ENCODE peak calls at places on chromosomes 5 and 9, in six cellular contexts. V, S, R, Z, Q and U are unnamed samples.

GRCh38 chr5:170254056-170254455 is 21.3 kb downstream of the C5orf58 start:
- DNase-seq in Q (peak), R (no peak), Z (no peak), V (peak), S (no peak), U (no peak)

GRCh38 chr9:2427016-2427891 is 194.3 kb upstream of the VLDLR start:
- DNase-seq in R (no peak), Q (no peak), Z (no peak), S (no peak), V (peak), U (no peak)

GRCh38 chr5:54195701-54196100 is 114.7 kb downstream of the ARL15 start:
- DNase-seq in Q (no peak), V (peak), Z (no peak), R (no peak), S (no peak), U (no peak)

GRCh38 chr5:65338606-65339151 is 143.0 kb downstream of the ADAMTS6 start:
- DNase-seq in R (no peak), S (no peak), V (peak), Q (no peak), Z (no peak), U (no peak)

GRCh38 chr5:20463206-20463605 is 475.2 kb upstream of the CDH18 start:
- DNase-seq in R (no peak), Z (no peak), S (no peak), Q (no peak), V (no peak), U (no peak)

GRCh38 chr9:17318821-17319320 is 184.0 kb downstream of the CNTLN start:
- DNase-seq in Z (no peak), S (no peak), R (no peak), V (no peak), Q (no peak), U (no peak)

GRCh38 chr5:1887400-1888360 is 5.0 kb upstream of the IRX4 start:
- DNase-seq in S (no peak), Z (no peak), R (peak), Q (no peak), V (no peak), U (no peak)

GRCh38 chr5:41808294-41808693 is 61.9 kb downstream of the OXCT1 start:
- DNase-seq in Z (no peak), V (no peak), Q (no peak), R (no peak), S (no peak), U (no peak)

GRCh38 chr5:71872465-71872864 is 153.4 kb downstream of the CARTPT start:
- DNase-seq in Z (no peak), R (no peak), V (no peak), Q (no peak), S (no peak), U (no peak)

GRCh38 chr9:3585616-3586015 is 59.8 kb upstream of the RFX3 start:
- DNase-seq in Z (no peak), S (no peak), R (no peak), V (no peak), Q (no peak), U (peak)

GRCh38 chr9:90900130-90900529 is 98.5 kb downstream of the SYK start:
- DNase-seq in R (no peak), Q (no peak), Z (no peak), S (no peak), V (no peak), U (no peak)

GRCh38 chr9:12439267-12439666 is 253.9 kb upstream of the TYRP1 start:
- DNase-seq in Q (no peak), V (no peak), S (no peak), Z (no peak), R (peak), U (no peak)

GRCh38 chr5:485943-486491 is 38.2 kb downstream of the SLC9A3 start:
- DNase-seq in S (peak), R (no peak), Z (no peak), V (no peak), Q (peak), U (no peak)

GRCh38 chr9:108322326-108323098 is 533.3 kb downstream of the ACTL7B start:
- DNase-seq in V (peak), Q (no peak), R (no peak), S (no peak), Z (no peak), U (no peak)

GRCh38 chr5:68562308-68562707 is 346.8 kb downstream of the PIK3R1 start:
- DNase-seq in R (no peak), Q (no peak), S (no peak), Z (peak), V (peak), U (no peak)

GRCh38 chr5:88190106-88190834 is 78.4 kb downstream of the TMEM161B start:
- DNase-seq in Z (no peak), V (no peak), R (no peak), S (no peak), Q (no peak), U (no peak)

GRCh38 chr5:37553720-37554402 is 174.7 kb downstream of the WDR70 start:
- DNase-seq in V (peak), S (peak), R (no peak), Q (no peak), Z (peak), U (peak)

GRCh38 chr9:86721843-86722705 is 225.2 kb downstream of the GAS1 start:
- DNase-seq in R (peak), Z (peak), Q (no peak), S (no peak), V (peak), U (no peak)

GRCh38 chr9:98944130-98945074 is 695 bp downstream of the COL15A1 start:
- DNase-seq in R (peak), V (no peak), Q (no peak), S (no peak), Z (no peak), U (no peak)

GRCh38 chr9:92962303-92962649 is 15.0 kb downstream of the FGD3 start:
- DNase-seq in Z (no peak), R (no peak), S (no peak), V (no peak), Q (no peak), U (no peak)

GRCh38 chr9:117278656-117279055 is 136.2 kb downstream of the ASTN2 start:
- DNase-seq in R (no peak), S (no peak), Z (no peak), Q (no peak), V (no peak), U (no peak)

GRCh38 chr5:148687427-148687826 is 33.1 kb upstream of the HTR4 start:
- DNase-seq in Q (peak), Z (no peak), S (peak), V (peak), R (no peak), U (peak)

GRCh38 chr9:72292184-72292787 is 72.7 kb downstream of the ZFAND5 start:
- DNase-seq in S (peak), V (peak), Q (no peak), Z (peak), R (no peak), U (peak)

GRCh38 chr5:77972545-77973252 is 196.6 kb upstream of the TBCA start:
- DNase-seq in R (no peak), Z (no peak), S (no peak), V (no peak), Q (peak), U (no peak)

GRCh38 chr9:96391021-96391765 is 7.7 kb upstream of the SLC35D2 start:
- DNase-seq in Z (no peak), V (no peak), Q (no peak), R (no peak), S (no peak), U (no peak)

GRCh38 chr9:116094846-116095245 is 58.7 kb upstream of the PAPPA start:
- DNase-seq in V (peak), Z (no peak), R (no peak), Q (no peak), S (no peak), U (no peak)

GRCh38 chr5:169071-169727 is 22.1 kb upstream of the LRRC14B start:
- DNase-seq in Z (no peak), R (peak), V (peak), Q (no peak), S (no peak), U (no peak)

GRCh38 chr5:161314033-161314432 is 232.5 kb downstream of the GABRB2 start:
- DNase-seq in V (no peak), R (no peak), Z (no peak), S (no peak), Q (no peak), U (no peak)

GRCh38 chr5:52853573-52854163 is 66.0 kb downstream of the ITGA1 start:
- DNase-seq in Z (no peak), R (no peak), S (no peak), Q (no peak), V (no peak), U (no peak)

GRCh38 chr5:33439905-33440481 is 772 bp upstream of the TARS1 start:
- DNase-seq in Z (no peak), V (peak), S (peak), Q (no peak), R (no peak), U (no peak)